ENCODE peak calls at places on chromosomes 2 and 18, in five cellular contexts. S, G, E, B and F are unnamed samples.
A peak's percentile ranks its signal among the peaks of the same experiment; 100 is the strongest.

GRCh38 chr2:69145204-69145603 is 132.2 kb downstream of the ANTXR1 start:
- DNase-seq in S (no peak), G (no peak), E (no peak), B (no peak), F (no peak)

GRCh38 chr2:103285354-103285753 is 523.5 kb downstream of the TMEM182 start:
- DNase-seq in S (no peak), G (no peak), E (no peak), B (no peak), F (no peak)

GRCh38 chr2:134522856-134523460 is 195.8 kb downstream of the TMEM163 start:
- DNase-seq in S (no peak), G (no peak), E (no peak), B (no peak), F (no peak)

GRCh38 chr2:219252900-219253752 is at the start of gene TUBA4B:
- DNase-seq in S (no peak), G (no peak), E (peak; percentile 93), B (peak; percentile 31), F (peak; percentile 42)

GRCh38 chr2:227033471-227034148 is 130.4 kb downstream of the COL4A4 start:
- DNase-seq in S (no peak), G (peak; percentile 41), E (peak; percentile 76), B (peak; percentile 74), F (no peak)

GRCh38 chr18:73060666-73061270 is 193.0 kb upstream of the NETO1 start:
- DNase-seq in S (no peak), G (peak; percentile 44), E (no peak), B (no peak), F (no peak)

GRCh38 chr18:63155910-63156773 is 163.4 kb downstream of the BCL2 start:
- DNase-seq in S (no peak), G (no peak), E (no peak), B (no peak), F (no peak)

GRCh38 chr2:112147796-112148195 is 9.6 kb downstream of the FBLN7 start:
- DNase-seq in S (peak; percentile 9), G (peak; percentile 58), E (no peak), B (no peak), F (no peak)

GRCh38 chr2:262117-262516 is 1.7 kb downstream of the SH3YL1 start:
- DNase-seq in S (no peak), G (no peak), E (no peak), B (no peak), F (no peak)

GRCh38 chr2:240300261-240300821 is 135.1 kb upstream of the GPC1 start:
- DNase-seq in S (peak; percentile 7), G (no peak), E (peak; percentile 59), B (no peak), F (no peak)

DNA sequence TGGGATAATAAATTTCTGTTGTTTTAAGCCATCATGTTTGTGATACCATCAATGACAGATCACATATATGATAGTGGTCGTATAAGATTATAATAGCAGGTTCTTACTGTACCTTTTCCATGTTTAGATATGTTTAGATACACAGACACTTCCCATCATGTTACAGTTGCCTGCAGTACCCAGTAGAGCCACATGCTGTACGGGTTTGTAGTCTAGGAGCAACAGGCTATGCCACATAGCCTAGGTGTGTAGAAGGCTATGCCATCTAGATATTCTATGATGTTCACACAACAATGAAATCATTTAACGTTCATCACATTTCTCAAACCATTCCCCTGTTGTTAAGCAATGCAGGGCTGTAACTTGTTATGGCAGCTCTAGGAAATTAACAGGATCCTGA is 132.9 kb upstream of the SH3BP4 start:
- DNase-seq in S (no peak), G (no peak), E (no peak), B (no peak), F (no peak)
- TF ChIP-seq CTCF in S (no peak), G (peak; percentile 4), E (no peak), B (no peak), F (no peak)

GRCh38 chr2:29703336-29703735 is 218.1 kb downstream of the ALK start:
- DNase-seq in S (no peak), G (no peak), E (no peak), B (no peak), F (no peak)

GRCh38 chr2:29706171-29706690 is 215.2 kb downstream of the ALK start:
- DNase-seq in S (no peak), G (peak; percentile 4), E (no peak), B (no peak), F (no peak)

GRCh38 chr2:29702276-29702675 is 219.1 kb downstream of the ALK start:
- DNase-seq in S (no peak), G (no peak), E (no peak), B (no peak), F (no peak)

GRCh38 chr2:29700560-29700959 is 220.8 kb downstream of the ALK start:
- DNase-seq in S (no peak), G (peak; percentile 12), E (no peak), B (no peak), F (no peak)

GRCh38 chr2:29705636-29706035 is 215.8 kb downstream of the ALK start:
- DNase-seq in S (no peak), G (no peak), E (no peak), B (no peak), F (no peak)
- TF ChIP-seq CTCF in S (no peak), G (no peak), E (no peak), B (no peak), F (no peak)

GRCh38 chr2:29042581-29043075 is 31.7 kb downstream of the PCARE start:
- DNase-seq in S (no peak), G (peak; percentile 31), E (no peak), B (no peak), F (no peak)
- TF ChIP-seq CTCF in S (no peak), G (no peak), E (no peak), B (no peak), F (no peak)

DNA sequence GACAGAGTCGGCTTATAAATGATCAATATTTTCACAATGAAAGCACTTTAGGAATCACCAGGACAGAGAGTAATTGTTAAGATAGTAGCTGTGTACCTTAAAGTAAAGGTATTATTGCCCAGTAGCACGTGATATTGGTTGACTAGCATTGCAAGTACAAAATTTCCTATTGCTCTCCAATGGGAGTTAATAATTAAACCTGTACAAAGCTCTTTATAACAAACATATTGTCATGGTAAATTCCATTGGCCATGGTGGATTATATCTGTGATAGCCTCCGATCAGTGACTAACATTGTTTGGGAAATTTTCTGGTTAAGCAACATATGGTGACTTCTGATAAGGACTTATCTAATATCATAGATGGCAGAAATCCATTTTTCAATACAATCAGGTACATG is 360.8 kb downstream of the DCC start:
- DNase-seq in S (no peak), G (no peak), E (no peak), B (no peak), F (no peak)
- TF ChIP-seq CTCF in S (no peak), G (no peak), E (no peak), B (no peak), F (no peak)

GRCh38 chr18:3596324-3597158 is 146.6 kb downstream of the TGIF1 start:
- DNase-seq in S (peak; percentile 56), G (peak; percentile 69), E (peak; percentile 90), B (peak; percentile 28), F (peak; percentile 34)
- TF ChIP-seq CTCF in S (no peak), G (no peak), E (peak; percentile 61), B (no peak), F (no peak)

GRCh38 chr2:178419123-178419522 is 31.9 kb downstream of the PRKRA start:
- DNase-seq in S (no peak), G (peak; percentile 39), E (no peak), B (no peak), F (no peak)
- TF ChIP-seq CTCF in S (no peak), G (peak; percentile 31), E (no peak), B (no peak), F (no peak)

GRCh38 chr2:86673976-86674670 is 46.0 kb upstream of the RMND5A start:
- DNase-seq in S (no peak), G (peak; percentile 16), E (no peak), B (no peak), F (no peak)

GRCh38 chr2:86679036-86679435 is 41.1 kb upstream of the RMND5A start:
- DNase-seq in S (no peak), G (no peak), E (no peak), B (no peak), F (no peak)

GRCh38 chr2:86673011-86673410 is 47.1 kb upstream of the RMND5A start:
- DNase-seq in S (no peak), G (no peak), E (no peak), B (no peak), F (no peak)

GRCh38 chr2:86675104-86675503 is 45.0 kb upstream of the RMND5A start:
- DNase-seq in S (no peak), G (no peak), E (no peak), B (no peak), F (no peak)

DNA sequence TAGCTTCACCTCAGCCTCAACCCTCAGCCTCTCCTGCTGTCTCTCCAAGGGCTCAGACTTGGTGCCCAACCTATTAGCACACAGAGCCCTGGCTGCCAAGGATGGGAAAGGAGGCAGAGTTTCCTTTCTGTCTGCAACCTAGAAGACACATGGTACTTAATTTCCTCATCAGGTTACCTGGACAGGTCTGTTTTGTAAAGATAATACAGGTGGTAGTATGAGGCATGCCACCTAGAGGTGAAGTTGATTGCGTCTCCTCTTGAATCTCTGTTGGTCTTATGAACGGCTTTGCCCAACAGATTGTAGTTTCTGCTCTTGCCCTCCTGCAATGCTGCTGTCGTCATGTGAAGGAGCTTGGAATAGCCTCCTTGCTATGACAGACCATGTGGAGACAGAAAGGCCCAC is 44.5 kb upstream of the RMND5A start:
- DNase-seq in S (no peak), G (no peak), E (no peak), B (no peak), F (no peak)
- TF ChIP-seq CTCF in S (no peak), G (no peak), E (peak; percentile 13), B (no peak), F (no peak)

DNA sequence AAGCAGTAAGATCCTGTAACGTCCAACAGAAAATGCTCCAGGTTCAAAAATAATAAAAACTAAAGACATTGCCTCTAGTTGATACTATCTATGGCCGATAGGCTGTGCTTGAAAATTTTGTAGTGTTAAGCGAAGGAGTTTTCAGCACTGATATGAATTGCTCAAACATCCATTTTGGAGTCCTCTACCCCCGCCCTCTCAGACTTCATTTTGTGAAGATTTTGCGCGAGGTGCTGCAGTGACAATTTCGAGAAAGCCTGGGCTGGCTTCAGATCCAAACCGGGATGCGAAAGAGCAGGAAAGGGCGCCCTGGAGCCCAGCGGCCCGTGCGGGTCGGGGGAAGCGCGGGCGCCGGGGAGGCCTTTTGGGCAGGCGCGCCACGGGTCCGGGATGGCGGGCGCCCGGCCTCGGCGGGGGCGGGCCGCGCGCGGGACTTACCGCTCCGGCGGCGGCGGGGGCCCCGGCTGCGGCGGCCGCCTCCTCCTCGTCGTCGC is 1.8 kb downstream of the SP3 start:
- DNase-seq in S (peak; percentile 61), G (peak; percentile 76), E (no peak), B (peak; percentile 60), F (no peak)
- TF ChIP-seq CTCF in S (no peak), G (peak; percentile 33), E (peak; percentile 33), B (peak; percentile 44), F (no peak)

DNA sequence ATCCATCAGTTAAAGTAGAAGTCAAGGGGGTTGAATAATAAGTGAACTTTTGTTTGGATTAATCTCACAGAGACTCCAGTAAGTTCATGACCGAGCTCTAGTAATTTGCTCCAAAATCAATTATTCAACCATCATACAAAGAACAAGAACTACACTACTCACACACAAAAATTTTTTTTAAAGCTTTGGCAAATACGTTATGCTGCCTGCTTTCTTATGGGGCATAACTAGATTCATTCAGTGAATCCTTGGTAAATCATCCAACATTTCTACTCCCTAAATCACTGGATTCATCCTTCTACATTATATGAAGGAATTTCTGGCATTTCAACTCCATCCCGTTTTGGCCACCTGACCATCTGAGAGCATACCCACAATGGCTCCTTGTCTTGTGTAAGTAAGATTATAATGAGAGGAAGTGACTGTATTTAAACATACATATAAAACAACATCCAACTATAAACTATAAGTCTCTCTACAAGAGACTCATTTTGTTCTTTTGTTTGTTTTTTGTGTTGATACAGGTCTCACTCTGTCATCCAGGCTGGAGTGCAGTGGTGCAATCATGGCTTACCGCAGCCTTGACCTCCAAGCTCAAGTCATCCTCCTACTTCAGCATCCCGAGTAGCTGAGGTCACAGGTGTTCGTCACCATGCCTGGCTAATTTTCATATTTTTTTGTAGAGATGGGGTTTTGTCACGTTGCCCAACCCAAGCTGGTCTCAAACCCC is 144.2 kb upstream of the LRRTM4 start:
- DNase-seq in S (no peak), G (no peak), E (no peak), B (no peak), F (no peak)
- TF ChIP-seq CTCF in S (no peak), G (no peak), E (no peak), B (no peak), F (no peak)